ENCODE peak calls at places on chromosomes 6 and 20, in six cellular contexts. F, W, I, X, B and A are unnamed samples.

GRCh38 chr20:31707994-31708744 is 14.5 kb downstream of the BCL2L1 start:
- DNase-seq in F (no peak), W (peak), I (no peak), X (peak), B (peak), A (no peak)

GRCh38 chr6:30211306-30211705 is 1.9 kb downstream of the TRIM26 start:
- DNase-seq in F (no peak), W (no peak), I (no peak), X (no peak), B (no peak), A (no peak)

GRCh38 chr6:69416739-69417138 is 380.1 kb downstream of the LMBRD1 start:
- DNase-seq in F (peak), W (no peak), I (peak), X (no peak), B (no peak), A (peak)

GRCh38 chr20:32672982-32673727 is 586 bp downstream of the C20orf203 start:
- DNase-seq in F (no peak), W (peak), I (no peak), X (no peak), B (no peak), A (no peak)

GRCh38 chr6:116409756-116410155 is 39.0 kb downstream of the DSE start:
- DNase-seq in F (no peak), W (no peak), I (no peak), X (no peak), B (no peak), A (no peak)

GRCh38 chr6:88919032-88919431 is 44.4 kb downstream of the RNGTT start:
- DNase-seq in F (no peak), W (no peak), I (no peak), X (no peak), B (no peak), A (no peak)

GRCh38 chr6:149160943-149161342 is 156.6 kb upstream of the TAB2 start:
- DNase-seq in F (no peak), W (no peak), I (no peak), X (no peak), B (no peak), A (no peak)

GRCh38 chr6:122749451-122750050 is 30.0 kb upstream of the FABP7 start:
- DNase-seq in F (no peak), W (no peak), I (no peak), X (no peak), B (no peak), A (peak)

GRCh38 chr6:165987483-165988305 is 180.0 kb downstream of the TBXT start:
- DNase-seq in F (peak), W (peak), I (peak), X (peak), B (peak), A (peak)

GRCh38 chr6:43671011-43671800 is 16.4 kb downstream of the MRPS18A start:
- DNase-seq in F (no peak), W (no peak), I (no peak), X (no peak), B (no peak), A (no peak)

GRCh38 chr20:8342401-8342800 is 210.3 kb downstream of the PLCB1 start:
- DNase-seq in F (no peak), W (no peak), I (no peak), X (no peak), B (peak), A (no peak)

GRCh38 chr20:62887147-62887859 is 25.7 kb upstream of the TCFL5 start:
- DNase-seq in F (peak), W (peak), I (peak), X (peak), B (no peak), A (peak)

GRCh38 chr6:71619836-71620235 is 266.5 kb upstream of the RIMS1 start:
- DNase-seq in F (peak), W (no peak), I (no peak), X (no peak), B (no peak), A (peak)

GRCh38 chr6:132937466-132937906 is 123.1 kb downstream of the RPS12 start:
- DNase-seq in F (no peak), W (peak), I (peak), X (no peak), B (peak), A (peak)

GRCh38 chr6:24798740-24799540 is at the start of gene ARMH2:
- DNase-seq in F (no peak), W (no peak), I (no peak), X (no peak), B (no peak), A (no peak)

GRCh38 chr20:33947709-33948295 is 45.9 kb upstream of the RALY start:
- DNase-seq in F (no peak), W (peak), I (no peak), X (no peak), B (no peak), A (peak)

GRCh38 chr6:157769776-157770430 is 53.1 kb upstream of the SNX9 start:
- DNase-seq in F (no peak), W (no peak), I (no peak), X (no peak), B (no peak), A (peak)

GRCh38 chr20:35320396-35321126 is 28.3 kb upstream of the FAM83C start:
- DNase-seq in F (no peak), W (no peak), I (peak), X (no peak), B (no peak), A (peak)

GRCh38 chr6:30060634-30060981 is 457 bp upstream of the POLR1H start:
- DNase-seq in F (no peak), W (peak), I (peak), X (peak), B (no peak), A (peak)

GRCh38 chr20:50491926-50492634 is 18.1 kb upstream of the PTPN1 start:
- DNase-seq in F (peak), W (peak), I (peak), X (no peak), B (no peak), A (no peak)

GRCh38 chr20:25160457-25160856 is 35.1 kb upstream of the ENTPD6 start:
- DNase-seq in F (no peak), W (no peak), I (no peak), X (no peak), B (no peak), A (no peak)

GRCh38 chr20:53706511-53707031 is 112.9 kb upstream of the ZNF217 start:
- DNase-seq in F (no peak), W (no peak), I (peak), X (no peak), B (no peak), A (peak)

GRCh38 chr6:148611213-148611612 is 135.6 kb upstream of the UST start:
- DNase-seq in F (no peak), W (peak), I (peak), X (peak), B (peak), A (peak)

GRCh38 chr6:30100585-30101422 is 12.1 kb downstream of the TRIM31 start:
- DNase-seq in F (no peak), W (peak), I (no peak), X (peak), B (peak), A (no peak)

GRCh38 chr6:167047554-167047953 is 48.4 kb downstream of the CEP43 start:
- DNase-seq in F (no peak), W (peak), I (no peak), X (peak), B (no peak), A (no peak)

GRCh38 chr20:51800769-51801219 is 1.5 kb downstream of the SALL4 start:
- DNase-seq in F (no peak), W (no peak), I (no peak), X (no peak), B (no peak), A (no peak)

GRCh38 chr20:51799586-51799985 is 2.7 kb downstream of the SALL4 start:
- DNase-seq in F (no peak), W (no peak), I (no peak), X (no peak), B (no peak), A (no peak)

GRCh38 chr20:51802170-51802745 is at the start of gene SALL4:
- DNase-seq in F (no peak), W (no peak), I (peak), X (no peak), B (peak), A (no peak)

GRCh38 chr20:51803157-51803854 is 985 bp upstream of the SALL4 start:
- DNase-seq in F (no peak), W (no peak), I (peak), X (no peak), B (no peak), A (no peak)

GRCh38 chr20:51801220-51801991 is 915 bp downstream of the SALL4 start:
- DNase-seq in F (no peak), W (no peak), I (no peak), X (no peak), B (no peak), A (no peak)
- H3K4me3 ChIP-seq in F (peak), W (peak), I (peak), X (peak), B (peak), A (peak)

GRCh38 chr6:138285800-138286199 is 67.5 kb upstream of the PBOV1 start:
- DNase-seq in F (no peak), W (no peak), I (no peak), X (no peak), B (no peak), A (no peak)
- TF ChIP-seq CTCF in F (no peak), W (no peak), I (no peak), X (no peak), B (no peak), A (no peak)

GRCh38 chr6:95599691-95600090 is 22.4 kb downstream of the MANEA start:
- DNase-seq in F (no peak), W (no peak), I (no peak), X (no peak), B (no peak), A (no peak)
- H3K4me3 ChIP-seq in F (no peak), W (no peak), I (no peak), X (no peak), B (no peak), A (no peak)

GRCh38 chr6:140671926-140672325 is 1297.5 kb upstream of the CITED2 start:
- DNase-seq in F (no peak), W (no peak), I (no peak), X (no peak), B (no peak), A (no peak)
- TF ChIP-seq CTCF in F (no peak), W (no peak), I (no peak), X (no peak), B (no peak), A (no peak)

DNA sequence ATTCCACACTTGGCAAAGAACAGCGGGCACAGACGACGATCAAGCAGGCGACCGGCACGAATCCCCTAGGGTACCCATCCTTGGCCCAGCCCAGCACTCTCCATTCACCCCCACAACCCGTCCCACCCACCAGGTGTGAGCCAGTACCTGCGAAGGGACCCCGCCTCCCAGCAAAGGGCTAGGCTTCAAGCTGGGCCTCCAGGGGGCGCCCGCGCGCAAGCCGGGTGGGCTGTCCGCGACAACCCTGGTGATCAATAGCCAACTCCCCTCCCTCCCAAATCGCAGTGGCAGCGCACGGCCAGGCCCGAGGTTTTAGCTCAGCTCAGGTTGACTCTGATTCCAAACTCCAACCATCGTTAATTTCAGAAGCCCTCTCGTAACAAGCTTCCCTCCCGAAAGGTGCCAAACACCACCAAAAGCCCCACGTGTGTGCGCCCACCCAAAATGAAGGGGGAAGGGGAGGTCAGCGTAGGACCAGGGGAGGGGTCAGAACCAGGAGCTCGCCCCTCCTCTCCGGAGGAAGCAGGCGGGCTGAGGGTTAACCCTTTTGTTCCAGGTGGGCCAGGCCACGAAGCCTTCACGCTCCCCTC is 2.1 kb downstream of the SALL4 start:
- DNase-seq in F (no peak), W (peak), I (no peak), X (peak), B (peak), A (peak)
- H3K4me3 ChIP-seq in F (peak), W (peak), I (peak), X (peak), B (peak), A (peak)